ENCODE peak calls at places on chromosomes 6 and 20, in five cellular contexts. L is A172, O is posterior cingulate gyrus, K is germinal center, B is H54. S is an unnamed sample.

GRCh38 chr6:161369339-161369738 is 95.5 kb upstream of the AGPAT4 start:
- DNase-seq in O (no peak), B (peak), L (peak), K (no peak), S (peak)

GRCh38 chr6:130674604-130675003 is 152.6 kb upstream of the SMLR1 start:
- DNase-seq in O (no peak), L (no peak), B (no peak), K (no peak), S (no peak)

GRCh38 chr6:163001341-163001740 is 273.6 kb downstream of the PACRG start:
- DNase-seq in K (no peak), O (no peak), B (no peak), L (peak), S (no peak)

GRCh38 chr6:79034865-79035264 is 43.2 kb downstream of the PHIP start:
- DNase-seq in L (no peak), K (no peak), O (no peak), B (no peak), S (peak)

GRCh38 chr6:136685540-136686108 is 106.7 kb downstream of the MAP3K5 start:
- DNase-seq in L (no peak), B (peak), O (no peak), K (no peak), S (no peak)

GRCh38 chr6:109372070-109372585 is 10.1 kb downstream of the CD164 start:
- DNase-seq in B (no peak), L (no peak), K (no peak), O (no peak), S (no peak)

GRCh38 chr20:61803903-61804804 is 261.5 kb downstream of the TAF4 start:
- DNase-seq in B (no peak), O (peak), K (no peak), L (peak), S (no peak)

GRCh38 chr20:36604952-36605308 is 649 bp upstream of the RAB5IF start:
- DNase-seq in L (peak), B (no peak), O (no peak), K (peak), S (no peak)

GRCh38 chr6:113414511-113414910 is 442.6 kb upstream of the MARCKS start:
- DNase-seq in O (no peak), L (peak), K (no peak), B (peak), S (no peak)

GRCh38 chr6:142384455-142385332 is 82.9 kb downstream of the ADGRG6 start:
- DNase-seq in L (no peak), K (no peak), B (no peak), O (no peak), S (no peak)

GRCh38 chr6:33583591-33584155 is 3.6 kb upstream of the BAK1 start:
- DNase-seq in L (no peak), B (no peak), O (no peak), K (no peak), S (no peak)

GRCh38 chr6:1111361-1111760 is 200.5 kb upstream of the FOXQ1 start:
- DNase-seq in B (no peak), O (no peak), L (no peak), K (no peak), S (no peak)

GRCh38 chr6:82006027-82006738 is 241.4 kb downstream of the IBTK start:
- DNase-seq in L (peak), O (no peak), B (no peak), K (no peak), S (no peak)

GRCh38 chr6:83594936-83595335 is 82.6 kb downstream of the PRSS35 start:
- DNase-seq in K (no peak), B (no peak), L (no peak), O (no peak), S (no peak)

GRCh38 chr6:33595001-33595846 is 15.1 kb upstream of the BAK1 start:
- DNase-seq in B (no peak), O (no peak), K (no peak), L (peak), S (no peak)

GRCh38 chr6:19415605-19416326 is 421.4 kb upstream of the ID4 start:
- DNase-seq in B (peak), K (no peak), O (no peak), L (peak), S (peak)

GRCh38 chr6:54236984-54237383 is 71.3 kb upstream of the TINAG start:
- DNase-seq in K (no peak), L (no peak), B (no peak), O (no peak), S (no peak)

GRCh38 chr20:47303736-47304135 is 52.8 kb downstream of the ZMYND8 start:
- DNase-seq in L (no peak), B (no peak), K (no peak), O (no peak), S (no peak)

GRCh38 chr6:158611600-158612041 is 32.9 kb downstream of the DYNLT1 start:
- DNase-seq in K (no peak), L (no peak), O (no peak), B (no peak), S (no peak)

GRCh38 chr20:46111028-46111835 is 6.9 kb upstream of the CD40 start:
- DNase-seq in B (no peak), K (peak), L (no peak), O (no peak), S (no peak)